ENCODE peak calls at places on chromosome 5, in five cellular contexts. Y is suprapubic skin, K is mammary epithelial cell, L is GM20000, V is foreskin fibroblast. H is an unnamed sample.

GRCh38 chr5:57111993-57112392 is 61.9 kb upstream of the GPBP1 start:
- DNase-seq in K (no peak), L (no peak), Y (no peak), V (no peak), H (peak)

GRCh38 chr5:62268239-62268638 is 37.8 kb upstream of the KIF2A start:
- DNase-seq in Y (no peak), V (no peak), K (peak), L (no peak), H (no peak)

GRCh38 chr5:435961-436640 is 6.9 kb upstream of the EXOC3 start:
- DNase-seq in Y (peak), L (no peak), K (no peak), V (peak), H (no peak)

GRCh38 chr5:10452768-10453331 is 11.2 kb downstream of the ROPN1L start:
- DNase-seq in V (peak), K (peak), L (peak), Y (no peak), H (no peak)

GRCh38 chr5:158599132-158599531 is 500.6 kb downstream of the EBF1 start:
- DNase-seq in Y (no peak), V (peak), L (peak), K (no peak), H (no peak)

GRCh38 chr5:41832430-41832829 is 37.8 kb downstream of the OXCT1 start:
- DNase-seq in L (no peak), K (no peak), V (no peak), Y (no peak), H (no peak)

GRCh38 chr5:170493028-170493820 is 10.6 kb upstream of the KCNIP1 start:
- DNase-seq in Y (no peak), L (no peak), K (no peak), V (no peak), H (no peak)

GRCh38 chr5:110544603-110545002 is 181.9 kb downstream of the TMEM232 start:
- DNase-seq in K (no peak), L (no peak), V (no peak), Y (no peak), H (no peak)

GRCh38 chr5:80141681-80142080 is 106.5 kb downstream of the THBS4 start:
- DNase-seq in Y (no peak), K (no peak), V (no peak), L (no peak), H (no peak)

GRCh38 chr5:2532809-2533208 is 218.7 kb downstream of the IRX2 start:
- DNase-seq in Y (peak), L (no peak), V (no peak), K (no peak), H (no peak)

GRCh38 chr5:10832987-10833386 is 72.0 kb upstream of the DAP start:
- DNase-seq in V (peak), Y (no peak), L (no peak), K (no peak), H (no peak)

GRCh38 chr5:102863058-102863457 is 108.0 kb downstream of the PAM start:
- DNase-seq in V (no peak), K (no peak), Y (no peak), L (no peak), H (no peak)

GRCh38 chr5:143172736-143173135 is 230.8 kb downstream of the NR3C1 start:
- DNase-seq in L (no peak), Y (no peak), V (peak), K (no peak), H (no peak)

DNA sequence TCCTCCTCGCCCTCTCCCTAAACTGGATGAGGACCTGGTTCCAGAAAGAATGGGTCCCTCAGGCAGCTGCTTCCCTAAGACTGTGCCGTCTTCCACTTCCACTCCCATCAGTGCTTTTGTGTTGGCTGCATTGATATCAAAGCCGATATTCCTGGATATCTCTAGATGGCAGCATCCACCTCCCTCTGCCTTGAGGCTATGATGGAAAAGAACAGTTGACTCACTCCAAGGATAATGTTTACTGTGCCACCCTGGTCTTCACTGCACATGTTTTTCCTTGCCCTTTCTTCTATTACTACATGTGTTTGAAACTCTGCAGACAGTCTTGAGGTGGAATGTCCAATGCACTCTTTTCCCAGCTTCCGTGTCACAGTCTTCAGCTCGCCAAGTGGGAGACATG is 211.6 kb downstream of the MAST4 start:
- DNase-seq in K (peak), L (no peak), Y (no peak), V (peak), H (no peak)
- TF ChIP-seq CTCF in K (peak), L (no peak), Y (peak), V (peak), H (peak)

DNA sequence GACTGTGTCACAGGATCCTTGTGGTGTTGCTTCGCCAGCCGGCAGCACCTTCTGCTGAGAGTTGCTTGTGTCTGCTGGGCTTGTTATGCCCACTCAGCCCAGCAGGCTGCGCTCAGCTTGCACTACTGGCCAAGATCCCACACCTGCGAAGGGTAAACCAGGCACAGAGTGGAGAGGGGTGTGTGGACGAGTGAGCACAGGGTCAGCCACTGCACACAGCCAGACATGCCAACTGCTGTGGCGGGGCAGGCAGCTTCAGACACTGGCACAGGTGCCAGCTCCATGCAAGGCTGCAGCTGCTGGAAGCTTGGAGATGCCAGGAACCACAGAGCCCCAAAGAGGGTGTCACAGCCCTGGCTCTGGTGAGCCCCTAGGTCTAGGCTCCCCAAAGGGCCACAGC is 273.6 kb downstream of the CETN3 start:
- DNase-seq in K (no peak), Y (no peak), L (no peak), V (no peak), H (no peak)
- TF ChIP-seq CTCF in K (peak), Y (no peak), L (peak), V (no peak), H (peak)

DNA sequence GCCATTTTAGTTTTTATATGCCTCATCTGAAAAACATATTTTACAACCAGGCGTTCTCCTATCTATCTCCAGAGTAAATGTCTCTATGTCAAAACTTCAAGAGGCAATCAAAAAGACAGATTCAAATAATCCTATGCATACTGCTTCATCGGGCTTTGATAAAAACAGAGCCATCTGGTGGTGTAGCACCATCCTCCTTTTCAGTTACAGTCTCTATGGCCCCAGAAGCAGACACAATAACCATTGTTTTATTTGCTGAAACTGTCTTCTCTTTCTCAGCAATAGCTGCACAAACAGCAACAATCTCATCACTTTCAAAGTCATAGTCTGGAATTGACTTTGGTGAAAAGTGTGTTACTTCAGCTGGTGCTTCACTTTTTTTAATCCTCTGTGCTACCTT is 36.3 kb downstream of the PTGER4 start:
- DNase-seq in Y (no peak), K (no peak), V (peak), L (no peak), H (no peak)
- TF ChIP-seq CTCF in Y (no peak), K (peak), V (no peak), L (no peak), H (peak)

GRCh38 chr5:157069949-157070348 is 11.0 kb upstream of the HAVCR1 start:
- DNase-seq in V (no peak), Y (no peak), K (no peak), L (no peak), H (no peak)
- TF ChIP-seq CTCF in V (no peak), Y (no peak), K (no peak), L (no peak), H (no peak)

GRCh38 chr5:36040651-36041536 is 25.8 kb downstream of the UGT3A2 start:
- DNase-seq in L (no peak), V (no peak), K (no peak), Y (no peak), H (no peak)

GRCh38 chr5:36045895-36046294 is 20.8 kb downstream of the UGT3A2 start:
- DNase-seq in K (no peak), V (no peak), L (no peak), Y (no peak), H (no peak)

GRCh38 chr5:36035696-36036095 is 31.0 kb downstream of the UGT3A2 start:
- DNase-seq in V (no peak), L (no peak), K (no peak), Y (no peak), H (no peak)

DNA sequence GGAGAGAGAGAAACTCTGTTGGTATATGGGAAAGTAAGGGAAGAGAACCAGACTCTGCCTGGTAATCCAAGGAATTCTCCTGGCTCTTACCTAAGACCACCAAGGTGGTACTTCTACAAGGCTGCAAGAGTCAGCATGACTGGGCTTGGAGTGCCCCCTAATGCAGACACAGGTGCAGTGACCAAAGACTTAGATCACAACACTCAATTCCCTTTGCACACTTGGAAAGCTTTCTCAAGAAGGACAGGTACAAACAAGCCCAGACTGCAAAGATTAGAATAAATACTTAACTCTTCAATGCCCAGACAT is 25.2 kb downstream of the UGT3A2 start:
- DNase-seq in V (no peak), K (no peak), Y (no peak), L (no peak), H (no peak)
- TF ChIP-seq CTCF in V (no peak), K (no peak), Y (no peak), L (no peak), H (no peak)

GRCh38 chr5:132176543-132176945 is 51.1 kb downstream of the P4HA2 start:
- DNase-seq in L (no peak), Y (no peak), V (no peak), K (no peak), H (no peak)

GRCh38 chr5:132180134-132180745 is 47.4 kb downstream of the P4HA2 start:
- DNase-seq in Y (no peak), V (peak), K (peak), L (peak), H (no peak)

GRCh38 chr5:132177691-132178149 is 49.9 kb downstream of the P4HA2 start:
- DNase-seq in Y (no peak), K (no peak), L (no peak), V (no peak), H (no peak)

GRCh38 chr5:132179410-132179809 is 48.2 kb downstream of the P4HA2 start:
- DNase-seq in V (no peak), L (peak), K (peak), Y (no peak), H (no peak)

DNA sequence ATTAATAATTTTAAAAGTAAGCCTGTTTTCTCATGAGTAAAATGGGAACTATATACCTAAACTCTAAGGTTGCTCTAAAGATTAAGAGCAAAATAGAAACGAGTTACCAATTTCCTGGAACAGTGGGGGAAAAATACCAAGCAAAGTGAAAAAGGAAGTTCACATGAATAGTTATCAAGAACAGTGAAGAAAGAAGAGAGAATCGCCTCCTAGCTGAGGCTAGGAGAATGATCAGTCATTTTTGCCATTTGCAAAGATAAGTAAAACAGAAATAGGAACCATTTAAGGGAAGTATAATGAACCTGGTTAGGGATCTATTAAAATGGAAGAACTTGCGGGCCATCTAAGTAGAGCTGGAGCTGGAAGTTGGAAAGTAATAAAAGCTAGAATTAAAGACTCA is 50.7 kb downstream of the P4HA2 start:
- DNase-seq in K (no peak), Y (no peak), L (peak), V (peak), H (no peak)
- TF ChIP-seq CTCF in K (peak), Y (no peak), L (no peak), V (peak), H (peak)

GRCh38 chr5:39137391-39138181 is 63.4 kb upstream of the RICTOR start:
- DNase-seq in V (no peak), Y (no peak), K (no peak), L (no peak), H (no peak)
- TF ChIP-seq CTCF in V (no peak), Y (no peak), K (peak), L (no peak), H (peak)